ENCODE peak calls at places on chromosome 2, in seven cellular contexts. One of them, this sample, is unnamed.

GRCh38 chr2:150255528-150255927 is 231.9 kb downstream of the RND3 start:
- DNase-seq in left ventricle myocardium inferior: no peak
- DNase-seq in HepG2: no peak
- DNase-seq in MCF 10A: peak
- DNase-seq in NB4: no peak
- DNase-seq in GM10248: no peak
- DNase-seq in GM06990: no peak
- DNase-seq in this sample: no peak

GRCh38 chr2:202079289-202079688 is 6.2 kb downstream of the KIAA2012 start:
- DNase-seq in left ventricle myocardium inferior: no peak
- DNase-seq in HepG2: no peak
- DNase-seq in MCF 10A: no peak
- DNase-seq in NB4: no peak
- DNase-seq in GM10248: no peak
- DNase-seq in GM06990: no peak
- DNase-seq in this sample: no peak

GRCh38 chr2:15561574-15562344 is 625 bp upstream of the NBAS start:
- DNase-seq in left ventricle myocardium inferior: no peak
- DNase-seq in HepG2: peak
- DNase-seq in MCF 10A: no peak
- DNase-seq in NB4: no peak
- DNase-seq in GM10248: peak
- DNase-seq in GM06990: peak
- DNase-seq in this sample: no peak

GRCh38 chr2:110657721-110658305 is 20.1 kb downstream of the BUB1 start:
- DNase-seq in left ventricle myocardium inferior: no peak
- DNase-seq in HepG2: no peak
- DNase-seq in MCF 10A: no peak
- DNase-seq in NB4: no peak
- DNase-seq in GM10248: no peak
- DNase-seq in GM06990: no peak
- DNase-seq in this sample: no peak

GRCh38 chr2:85134255-85135065 is 1.3 kb downstream of the TCF7L1 start:
- DNase-seq in left ventricle myocardium inferior: peak
- DNase-seq in HepG2: no peak
- DNase-seq in MCF 10A: no peak
- DNase-seq in NB4: peak
- DNase-seq in GM10248: no peak
- DNase-seq in GM06990: no peak
- DNase-seq in this sample: peak

GRCh38 chr2:232611559-232612218 is 21.7 kb upstream of the EFHD1 start:
- DNase-seq in left ventricle myocardium inferior: peak
- DNase-seq in HepG2: peak
- DNase-seq in MCF 10A: peak
- DNase-seq in NB4: peak
- DNase-seq in GM10248: peak
- DNase-seq in GM06990: peak
- DNase-seq in this sample: peak

GRCh38 chr2:28906821-28907220 is 12.4 kb downstream of the WDR43 start:
- DNase-seq in left ventricle myocardium inferior: no peak
- DNase-seq in HepG2: no peak
- DNase-seq in MCF 10A: no peak
- DNase-seq in NB4: no peak
- DNase-seq in GM10248: no peak
- DNase-seq in GM06990: no peak
- DNase-seq in this sample: no peak

GRCh38 chr2:65919579-65920188 is 487.3 kb upstream of the SPRED2 start:
- DNase-seq in left ventricle myocardium inferior: no peak
- DNase-seq in HepG2: no peak
- DNase-seq in MCF 10A: no peak
- DNase-seq in NB4: no peak
- DNase-seq in GM10248: no peak
- DNase-seq in GM06990: no peak
- DNase-seq in this sample: no peak

GRCh38 chr2:26772064-26773001 is 8.2 kb downstream of the SLC35F6 start:
- DNase-seq in left ventricle myocardium inferior: peak
- DNase-seq in HepG2: peak
- DNase-seq in MCF 10A: peak
- DNase-seq in NB4: peak
- DNase-seq in GM10248: no peak
- DNase-seq in GM06990: no peak
- DNase-seq in this sample: no peak

GRCh38 chr2:26352892-26353291 is 6.3 kb upstream of the ADGRF3 start:
- DNase-seq in left ventricle myocardium inferior: no peak
- DNase-seq in HepG2: no peak
- DNase-seq in MCF 10A: peak
- DNase-seq in NB4: peak
- DNase-seq in GM10248: no peak
- DNase-seq in GM06990: no peak
- DNase-seq in this sample: no peak

GRCh38 chr2:160432633-160433032 is 61.0 kb downstream of the RBMS1 start:
- DNase-seq in left ventricle myocardium inferior: no peak
- DNase-seq in HepG2: no peak
- DNase-seq in MCF 10A: peak
- DNase-seq in NB4: no peak
- DNase-seq in GM10248: no peak
- DNase-seq in GM06990: no peak
- DNase-seq in this sample: no peak
- TF ChIP-seq CTCF in left ventricle myocardium inferior: peak
- TF ChIP-seq CTCF in HepG2: no peak
- TF ChIP-seq CTCF in MCF 10A: peak
- TF ChIP-seq CTCF in NB4: no peak
- TF ChIP-seq CTCF in GM10248: no peak
- TF ChIP-seq CTCF in GM06990: no peak
- TF ChIP-seq CTCF in this sample: no peak

GRCh38 chr2:118535818-118536212 is 311.6 kb downstream of the EN1 start:
- DNase-seq in left ventricle myocardium inferior: no peak
- DNase-seq in HepG2: no peak
- DNase-seq in MCF 10A: no peak
- DNase-seq in NB4: no peak
- DNase-seq in GM10248: no peak
- DNase-seq in GM06990: no peak
- DNase-seq in this sample: no peak

GRCh38 chr2:118536306-118536705 is 311.1 kb downstream of the EN1 start:
- DNase-seq in left ventricle myocardium inferior: no peak
- DNase-seq in HepG2: no peak
- DNase-seq in MCF 10A: no peak
- DNase-seq in NB4: no peak
- DNase-seq in GM10248: no peak
- DNase-seq in GM06990: no peak
- DNase-seq in this sample: no peak

GRCh38 chr2:118530976-118531375 is 316.5 kb downstream of the EN1 start:
- DNase-seq in left ventricle myocardium inferior: no peak
- DNase-seq in HepG2: no peak
- DNase-seq in MCF 10A: peak
- DNase-seq in NB4: no peak
- DNase-seq in GM10248: no peak
- DNase-seq in GM06990: no peak
- DNase-seq in this sample: no peak

GRCh38 chr2:118539290-118539689 is 308.2 kb downstream of the EN1 start:
- DNase-seq in left ventricle myocardium inferior: no peak
- DNase-seq in HepG2: peak
- DNase-seq in MCF 10A: peak
- DNase-seq in NB4: peak
- DNase-seq in GM10248: no peak
- DNase-seq in GM06990: no peak
- DNase-seq in this sample: peak

GRCh38 chr2:118535171-118535817 is 312.2 kb downstream of the EN1 start:
- DNase-seq in left ventricle myocardium inferior: no peak
- DNase-seq in HepG2: no peak
- DNase-seq in MCF 10A: no peak
- DNase-seq in NB4: no peak
- DNase-seq in GM10248: no peak
- DNase-seq in GM06990: no peak
- DNase-seq in this sample: no peak
- TF ChIP-seq CTCF in left ventricle myocardium inferior: no peak
- TF ChIP-seq CTCF in HepG2: no peak
- TF ChIP-seq CTCF in MCF 10A: no peak
- TF ChIP-seq CTCF in NB4: no peak
- TF ChIP-seq CTCF in GM10248: no peak
- TF ChIP-seq CTCF in GM06990: no peak
- TF ChIP-seq CTCF in this sample: no peak

DNA sequence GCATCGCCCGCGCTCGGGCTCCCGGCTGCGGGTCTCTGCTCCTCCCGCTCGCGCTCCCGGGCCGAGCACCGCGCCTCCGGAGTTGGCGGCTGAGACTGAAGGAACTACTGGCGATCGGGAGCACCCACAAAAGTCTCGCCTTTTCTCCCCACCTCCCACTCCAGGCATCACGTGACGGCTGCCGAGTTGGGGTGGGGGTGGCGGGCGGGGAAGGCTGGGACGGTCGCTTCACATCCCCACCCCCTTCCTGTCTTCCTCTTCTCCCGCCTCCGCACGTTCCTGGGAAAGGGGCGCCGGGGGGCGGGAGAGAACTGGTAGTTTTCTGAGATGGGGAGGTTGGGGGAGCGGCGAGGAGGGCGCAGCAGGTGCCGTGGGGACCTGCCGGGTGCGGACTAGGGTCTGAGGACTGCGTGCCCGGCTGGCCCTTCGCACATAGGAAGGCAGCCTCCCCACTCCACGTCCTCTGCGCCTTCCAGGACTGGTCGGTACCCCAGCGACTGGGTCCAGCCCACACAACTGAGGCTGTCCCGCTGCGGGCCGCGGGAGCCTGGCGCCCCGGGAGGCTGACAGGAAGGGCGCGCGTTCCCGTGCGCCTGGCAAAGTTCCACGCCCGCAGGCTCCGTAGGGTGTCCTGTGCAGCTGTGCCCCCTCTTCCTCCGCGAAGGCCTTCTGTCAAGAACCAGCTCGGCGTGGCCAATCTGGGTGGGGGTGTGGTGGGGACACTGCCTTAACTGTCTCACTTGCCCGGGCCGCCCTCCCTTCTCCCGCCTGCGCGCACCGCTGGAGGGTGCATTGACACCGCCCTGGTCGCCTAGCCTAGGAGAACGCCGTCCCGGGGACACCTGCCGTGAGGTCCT is at the start of gene LYPD1:
- DNase-seq in left ventricle myocardium inferior: peak
- DNase-seq in HepG2: no peak
- DNase-seq in MCF 10A: no peak
- DNase-seq in NB4: no peak
- DNase-seq in GM10248: no peak
- DNase-seq in GM06990: peak
- DNase-seq in this sample: peak
- TF ChIP-seq CTCF in left ventricle myocardium inferior: no peak
- TF ChIP-seq CTCF in HepG2: no peak
- TF ChIP-seq CTCF in MCF 10A: no peak
- TF ChIP-seq CTCF in NB4: no peak
- TF ChIP-seq CTCF in GM10248: no peak
- TF ChIP-seq CTCF in GM06990: no peak
- TF ChIP-seq CTCF in this sample: no peak

GRCh38 chr2:63776382-63776781 is 65.3 kb upstream of the UGP2 start:
- DNase-seq in left ventricle myocardium inferior: no peak
- DNase-seq in HepG2: peak
- DNase-seq in MCF 10A: no peak
- DNase-seq in NB4: no peak
- DNase-seq in GM10248: no peak
- DNase-seq in GM06990: no peak
- DNase-seq in this sample: no peak
- TF ChIP-seq CTCF in left ventricle myocardium inferior: no peak
- TF ChIP-seq CTCF in HepG2: no peak
- TF ChIP-seq CTCF in MCF 10A: no peak
- TF ChIP-seq CTCF in NB4: no peak
- TF ChIP-seq CTCF in GM10248: no peak
- TF ChIP-seq CTCF in GM06990: no peak
- TF ChIP-seq CTCF in this sample: no peak

This sample was measured in endothelial cell.